ENCODE peak calls at places on chromosomes 5 and 9, in four cellular contexts. O is brain microvascular endothelial cell, X is A549, T is AG04450. B is an unnamed sample.

GRCh38 chr5:143886621-143887301 is 74.8 kb downstream of the HMHB1 start:
- DNase-seq in O (no peak), X (no peak), T (no peak), B (no peak)

GRCh38 chr9:124803911-124804310 is 27.0 kb downstream of the OLFML2A start:
- DNase-seq in O (no peak), X (no peak), T (no peak), B (no peak)

GRCh38 chr5:78757269-78758053 is 108.9 kb upstream of the LHFPL2 start:
- DNase-seq in O (peak), X (no peak), T (peak), B (no peak)

GRCh38 chr5:99553411-99553810 is 624.6 kb upstream of the CHD1 start:
- DNase-seq in O (no peak), X (no peak), T (no peak), B (no peak)

GRCh38 chr9:38687389-38687842 is 32.5 kb downstream of the FAM240B start:
- DNase-seq in O (no peak), X (peak), T (no peak), B (peak)

GRCh38 chr9:131487621-131488031 is 15.1 kb upstream of the POMT1 start:
- DNase-seq in O (no peak), X (no peak), T (no peak), B (no peak)

GRCh38 chr5:116438979-116439554 is 135.6 kb downstream of the SEMA6A start:
- DNase-seq in O (no peak), X (no peak), T (no peak), B (no peak)

GRCh38 chr9:76677481-76678055 is 86.7 kb upstream of the PCA3 start:
- DNase-seq in O (no peak), X (no peak), T (no peak), B (no peak)

GRCh38 chr9:88852794-88853193 is 138.5 kb upstream of the S1PR3 start:
- DNase-seq in O (peak), X (peak), T (peak), B (peak)

GRCh38 chr5:124043456-124043855 is 531.5 kb downstream of the CSNK1G3 start:
- DNase-seq in O (no peak), X (peak), T (no peak), B (no peak)

GRCh38 chr9:126703330-126704156 is 89.8 kb downstream of the LMX1B start:
- DNase-seq in O (no peak), X (no peak), T (no peak), B (no peak)

GRCh38 chr5:113147088-113147487 is 170.5 kb downstream of the DCP2 start:
- DNase-seq in O (peak), X (no peak), T (peak), B (peak)

GRCh38 chr5:180352116-180352975 is 790 bp downstream of the GFPT2 start:
- DNase-seq in O (no peak), X (peak), T (no peak), B (no peak)

GRCh38 chr9:78397045-78397843 is 100.3 kb downstream of the PSAT1 start:
- DNase-seq in O (no peak), X (no peak), T (no peak), B (no peak)

GRCh38 chr9:93081931-93082330 is 14.1 kb upstream of the CARD19 start:
- DNase-seq in O (no peak), X (no peak), T (peak), B (no peak)

GRCh38 chr9:22084336-22085035 is 75.4 kb upstream of the CDKN2B start:
- DNase-seq in O (peak), X (no peak), T (peak), B (peak)

GRCh38 chr9:84759300-84759750 is 89.8 kb downstream of the NTRK2 start:
- DNase-seq in O (no peak), X (no peak), T (no peak), B (peak)

GRCh38 chr5:139745121-139745799 is 50.3 kb upstream of the PSD2 start:
- DNase-seq in O (peak), X (peak), T (no peak), B (peak)

GRCh38 chr9:109253637-109254284 is 67.1 kb downstream of the EPB41L4B start:
- DNase-seq in O (peak), X (peak), T (no peak), B (peak)

GRCh38 chr5:149667827-149668122 is 62.3 kb upstream of the PPARGC1B start:
- DNase-seq in O (no peak), X (no peak), T (no peak), B (no peak)

GRCh38 chr5:59001716-59002115 is 418.8 kb downstream of the RAB3C start:
- DNase-seq in O (no peak), X (no peak), T (no peak), B (no peak)

GRCh38 chr5:96336351-96336985 is 96.6 kb downstream of the PCSK1 start:
- DNase-seq in O (peak), X (peak), T (peak), B (peak)
- H3K27ac ChIP-seq in O (peak), X (peak), T (no peak), B (no peak)

GRCh38 chr5:1771149-1772065 is 28.2 kb downstream of the MRPL36 start:
- DNase-seq in O (no peak), X (no peak), T (no peak), B (no peak)

GRCh38 chr5:1770443-1770802 is 29.2 kb downstream of the MRPL36 start:
- DNase-seq in O (no peak), X (no peak), T (no peak), B (no peak)

GRCh38 chr5:1769752-1770442 is 29.7 kb downstream of the MRPL36 start:
- DNase-seq in O (no peak), X (no peak), T (no peak), B (no peak)

GRCh38 chr5:1769017-1769640 is 30.5 kb downstream of the MRPL36 start:
- DNase-seq in O (no peak), X (no peak), T (no peak), B (no peak)

DNA sequence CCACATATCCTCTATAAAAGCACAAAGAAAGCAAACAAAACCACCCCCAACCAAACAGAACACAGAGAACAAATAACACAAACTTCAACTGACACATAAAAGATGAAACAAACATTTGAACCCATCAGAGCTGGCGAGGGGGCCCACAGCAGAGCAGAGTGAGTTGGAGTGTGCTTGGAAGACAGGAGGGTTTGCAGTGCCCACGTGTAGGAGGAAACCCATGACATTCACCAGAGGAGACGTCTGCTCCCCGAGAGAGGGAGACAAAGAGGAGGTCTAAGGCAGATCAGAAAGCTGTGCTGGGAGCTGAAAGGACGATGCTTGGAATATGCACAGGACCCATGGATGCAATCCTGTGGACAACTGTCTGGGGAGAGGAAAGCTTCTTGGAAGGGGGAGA is 27.0 kb downstream of the MRPL36 start:
- DNase-seq in O (peak), X (peak), T (peak), B (peak)
- TF ChIP-seq CTCF in O (peak), X (no peak), T (peak), B (no peak)

DNA sequence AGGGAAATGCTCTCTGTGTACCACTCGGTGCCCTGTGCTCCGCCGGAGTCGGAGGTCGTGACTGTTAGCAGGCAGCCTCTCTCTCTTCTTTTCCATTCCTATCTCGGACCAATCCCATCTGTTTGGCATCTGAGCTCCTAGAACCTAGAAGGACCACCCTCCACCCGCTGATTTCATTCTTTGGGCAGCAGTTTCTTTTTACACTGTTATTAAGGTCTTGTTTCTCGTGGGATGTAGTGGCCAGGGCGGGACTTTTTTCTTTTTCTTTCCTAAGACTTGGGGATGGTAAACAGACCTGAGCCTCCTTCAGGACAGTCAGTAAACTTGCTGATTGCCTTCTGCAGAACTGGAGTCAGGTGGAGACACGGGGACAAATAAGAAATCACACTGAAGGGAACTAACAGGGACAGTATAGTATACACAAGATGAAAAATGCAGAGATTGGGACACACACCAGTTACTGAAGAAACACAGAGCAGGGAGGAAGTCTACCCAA is 496 bp downstream of the URM1 start:
- DNase-seq in O (no peak), X (no peak), T (no peak), B (no peak)
- H3K27ac ChIP-seq in O (peak), X (peak), T (peak), B (peak)

GRCh38 chr9:122939611-122940010 is 1.2 kb upstream of the RABGAP1 start:
- DNase-seq in O (no peak), X (no peak), T (no peak), B (no peak)
- TF ChIP-seq CTCF in O (no peak), X (no peak), T (no peak), B (no peak)

DNA sequence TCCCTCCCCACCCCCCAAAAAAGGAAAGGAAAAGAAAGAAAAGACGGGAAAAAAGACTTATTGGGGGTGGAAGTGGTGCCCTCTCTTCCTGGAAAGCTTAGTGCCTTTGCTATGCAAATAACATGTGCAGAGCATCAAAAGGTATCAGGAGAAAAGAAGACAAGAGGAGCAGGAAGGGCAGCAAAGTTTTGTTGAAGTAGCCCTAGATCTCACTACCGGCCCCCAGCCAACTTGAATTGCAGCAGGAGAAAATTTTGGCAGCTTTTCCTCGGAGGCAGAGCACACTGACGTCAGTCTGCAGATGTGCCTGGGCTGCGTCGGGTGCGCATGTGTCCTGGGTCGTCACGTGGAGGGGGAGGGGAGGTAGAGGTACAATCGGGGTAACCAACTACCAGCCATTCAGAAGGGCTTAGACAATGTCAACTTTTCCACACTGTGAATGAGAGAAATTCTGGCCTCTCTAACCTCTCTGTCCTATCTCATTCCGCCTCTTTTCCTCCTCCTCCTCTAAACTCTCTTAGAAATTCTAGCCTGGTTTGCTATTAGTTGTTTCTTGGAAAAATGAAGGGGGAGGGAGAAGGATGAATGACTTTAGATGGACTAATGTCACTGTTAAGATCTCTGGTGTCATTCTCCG is at the start of gene ADAMTS6:
- DNase-seq in O (peak), X (peak), T (peak), B (peak)
- H3K27ac ChIP-seq in O (peak), X (peak), T (peak), B (peak)

GRCh38 chr9:86122309-86122708 is 23.0 kb upstream of the GOLM1 start:
- DNase-seq in O (no peak), X (peak), T (no peak), B (no peak)
- TF ChIP-seq CTCF in O (peak), X (no peak), T (no peak), B (no peak)

B was measured in RWPE1.